ENCODE peak calls at places on chromosomes 11 and 22, in nine cellular contexts. Y is sciatic nerve; D is activated effector memory CD4-positive, alpha-beta T cell treated with anti-CD3 and anti-CD28 coated beads, Interleukin-2, amount 50 U/mL, for 16 hours; H is T-helper 1 cell; T is RWPE1; L is nucleus accumbens; I is stimulated activated CD4-positive, alpha-beta T cell treated with anti-CD3 and anti-CD28 coated beads, TNF-alpha, amount 100 ng/mL, for 48 hours; U is thoracic aorta; V is endodermal cell. Q is an unnamed sample.

GRCh38 chr11:111120691-111121090 is 124.8 kb upstream of the POU2AF2 start:
- DNase-seq in Y (no peak), T (no peak), L (no peak), D (no peak), V (no peak), I (no peak), H (no peak), U (no peak), Q (no peak)

GRCh38 chr11:134737563-134738510 is 325.8 kb upstream of the B3GAT1 start:
- DNase-seq in H (no peak), I (no peak), V (no peak), U (no peak), D (no peak), Y (no peak), T (no peak), L (no peak), Q (no peak)

GRCh38 chr22:44161673-44162072 is 19.1 kb upstream of the PARVG start:
- DNase-seq in H (no peak), I (no peak), V (no peak), U (no peak), Y (no peak), D (no peak), T (no peak), L (no peak), Q (no peak)

GRCh38 chr22:47190957-47191323 is 428.5 kb downstream of the TBC1D22A start:
- DNase-seq in I (no peak), T (no peak), Y (peak), L (no peak), V (no peak), H (no peak), D (no peak), U (no peak), Q (no peak)

GRCh38 chr11:83713701-83714100 is 427.5 kb upstream of the CCDC90B start:
- DNase-seq in H (no peak), U (no peak), V (no peak), I (no peak), L (no peak), D (no peak), T (no peak), Y (no peak), Q (no peak)

GRCh38 chr11:19670030-19670761 is 42.4 kb upstream of the NAV2 start:
- DNase-seq in U (no peak), Y (no peak), H (no peak), V (peak), I (no peak), T (no peak), D (no peak), L (peak), Q (no peak)

GRCh38 chr11:107468596-107468995 is 11.0 kb upstream of the CWF19L2 start:
- DNase-seq in Y (no peak), H (no peak), U (no peak), T (no peak), D (no peak), I (no peak), L (no peak), V (no peak), Q (no peak)

GRCh38 chr22:42909363-42910058 is 52.4 kb upstream of the ARFGAP3 start:
- DNase-seq in H (no peak), I (no peak), V (no peak), D (no peak), Y (no peak), U (no peak), L (no peak), T (no peak), Q (no peak)

GRCh38 chr11:48050304-48050703 is 69.9 kb downstream of the PTPRJ start:
- DNase-seq in U (no peak), H (no peak), T (no peak), Y (no peak), L (no peak), I (no peak), D (no peak), V (no peak), Q (no peak)

GRCh38 chr11:86515297-86516094 is 140.8 kb downstream of the CCDC81 start:
- DNase-seq in D (no peak), H (no peak), I (no peak), V (peak), L (no peak), Y (no peak), U (no peak), T (peak), Q (no peak)

GRCh38 chr22:49099496-49100124 is 728.1 kb downstream of the BRD1 start:
- DNase-seq in I (no peak), Y (no peak), L (no peak), V (no peak), H (no peak), T (no peak), U (peak), D (no peak), Q (no peak)